ENCODE peak calls at places on chromosomes 7 and 10, in seven cellular contexts. U, X, P, I, D, Z and J are unnamed samples.

GRCh38 chr7:142556745-142557144 is 192.5 kb upstream of the PRSS1 start:
- DNase-seq in U (peak; percentile 99), X (no peak), P (peak; percentile 58), I (no peak), D (peak; percentile 91), Z (peak; percentile 36), J (no peak)

GRCh38 chr10:74377476-74377875 is 226.5 kb downstream of the ADK start:
- DNase-seq in U (no peak), X (no peak), P (no peak), I (no peak), D (no peak), Z (no peak), J (no peak)

GRCh38 chr10:32713560-32713959 is 244.5 kb downstream of the ITGB1 start:
- DNase-seq in U (peak; percentile 1), X (no peak), P (no peak), I (no peak), D (no peak), Z (no peak), J (no peak)

GRCh38 chr10:86410542-86411124 is 44.0 kb upstream of the GRID1 start:
- DNase-seq in U (peak; percentile 95), X (no peak), P (no peak), I (no peak), D (no peak), Z (no peak), J (no peak)

GRCh38 chr10:67487199-67487598 is 208.8 kb downstream of the CTNNA3 start:
- DNase-seq in U (peak; percentile 24), X (no peak), P (no peak), I (no peak), D (no peak), Z (no peak), J (no peak)

GRCh38 chr7:108093341-108093740 is 36.8 kb downstream of the LAMB4 start:
- DNase-seq in U (peak; percentile 63), X (no peak), P (no peak), I (no peak), D (no peak), Z (no peak), J (no peak)

GRCh38 chr7:46545790-46546189 is 624.7 kb upstream of the IGFBP3 start:
- DNase-seq in U (peak; percentile 86), X (no peak), P (no peak), I (no peak), D (peak; percentile 82), Z (no peak), J (no peak)

GRCh38 chr10:14758994-14759664 is 15.6 kb downstream of the FAM107B start:
- DNase-seq in U (no peak), X (no peak), P (no peak), I (no peak), D (no peak), Z (no peak), J (peak; percentile 53)

GRCh38 chr10:92826504-92826903 is 21.8 kb upstream of the EXOC6 start:
- DNase-seq in U (no peak), X (no peak), P (no peak), I (no peak), D (no peak), Z (no peak), J (no peak)

GRCh38 chr10:69404786-69405185 is 11.9 kb downstream of the TACR2 start:
- DNase-seq in U (no peak), X (no peak), P (no peak), I (no peak), D (no peak), Z (no peak), J (no peak)

GRCh38 chr7:44634839-44635591 is 28.6 kb downstream of the OGDH start:
- DNase-seq in U (no peak), X (peak; percentile 67), P (no peak), I (no peak), D (peak; percentile 62), Z (no peak), J (no peak)

GRCh38 chr7:142614116-142614515 is 135.2 kb upstream of the PRSS1 start:
- DNase-seq in U (peak; percentile 36), X (no peak), P (no peak), I (no peak), D (no peak), Z (no peak), J (no peak)

GRCh38 chr10:132685921-132686680 is 99.8 kb downstream of the NKX6-2 start:
- DNase-seq in U (no peak), X (peak; percentile 8), P (no peak), I (no peak), D (no peak), Z (peak; percentile 3), J (no peak)

GRCh38 chr10:48215148-48215982 is 59.1 kb downstream of the FRMPD2 start:
- DNase-seq in U (peak; percentile 38), X (no peak), P (peak; percentile 24), I (no peak), D (peak; percentile 57), Z (peak; percentile 77), J (peak; percentile 80)

GRCh38 chr7:146960747-146961416 is 844.3 kb downstream of the CNTNAP2 start:
- DNase-seq in U (no peak), X (no peak), P (peak; percentile 9), I (no peak), D (no peak), Z (peak; percentile 52), J (no peak)

GRCh38 chr7:156560075-156560474 is 80.5 kb upstream of the RNF32 start:
- DNase-seq in U (no peak), X (no peak), P (no peak), I (no peak), D (no peak), Z (peak; percentile 59), J (no peak)

GRCh38 chr7:84629216-84629615 is 434.6 kb upstream of the SEMA3A start:
- DNase-seq in U (no peak), X (no peak), P (no peak), I (no peak), D (no peak), Z (no peak), J (no peak)

GRCh38 chr10:115129752-115130151 is 36.6 kb downstream of the ATRNL1 start:
- DNase-seq in U (peak; percentile 43), X (no peak), P (peak; percentile 3), I (no peak), D (peak; percentile 46), Z (no peak), J (no peak)

GRCh38 chr7:151125835-151126481 is 39.7 kb downstream of the AGAP3 start:
- DNase-seq in U (peak; percentile 6), X (no peak), P (no peak), I (no peak), D (no peak), Z (no peak), J (no peak)

GRCh38 chr7:77995717-77996116 is 197.1 kb downstream of the PHTF2 start:
- DNase-seq in U (peak; percentile 9), X (no peak), P (no peak), I (no peak), D (no peak), Z (peak; percentile 56), J (no peak)

GRCh38 chr7:101386558-101387199 is 24.0 kb downstream of the COL26A1 start:
- DNase-seq in U (no peak), X (no peak), P (no peak), I (no peak), D (no peak), Z (peak; percentile 73), J (no peak)

GRCh38 chr7:112298543-112299100 is 92.1 kb downstream of the ZNF277 start:
- DNase-seq in U (no peak), X (no peak), P (no peak), I (no peak), D (no peak), Z (no peak), J (no peak)

GRCh38 chr7:76296743-76297740 is 5.4 kb upstream of the HSPB1 start:
- DNase-seq in U (peak; percentile 95), X (no peak), P (no peak), I (no peak), D (no peak), Z (no peak), J (no peak)

GRCh38 chr10:60816624-60817023 is 38.3 kb downstream of the CDK1 start:
- DNase-seq in U (peak; percentile 89), X (no peak), P (peak; percentile 35), I (no peak), D (peak; percentile 88), Z (no peak), J (peak; percentile 82)

GRCh38 chr10:114996542-114996941 is 58.5 kb downstream of the TRUB1 start:
- DNase-seq in U (peak; percentile 79), X (no peak), P (no peak), I (no peak), D (no peak), Z (no peak), J (no peak)

GRCh38 chr7:734808-735207 is 7.7 kb upstream of the PRKAR1B start:
- DNase-seq in U (no peak), X (no peak), P (no peak), I (no peak), D (no peak), Z (no peak), J (no peak)

GRCh38 chr10:13859979-13860619 is 273.3 kb downstream of the PRPF18 start:
- DNase-seq in U (peak; percentile 28), X (no peak), P (no peak), I (no peak), D (peak; percentile 84), Z (no peak), J (no peak)